ENCODE peak calls at places on chromosomes 2 and 18, in seven cellular contexts. F is GM23338, A is transverse colon, O is Panc1, Y is spleen, D is stomach, Q is suprapubic skin. K is an unnamed sample.

GRCh38 chr2:209960676-209961630 is 41.5 kb upstream of the RPE start:
- DNase-seq in F (peak; percentile 94), A (peak; percentile 32), O (no peak), Y (no peak), D (peak; percentile 61), Q (no peak), K (no peak)

GRCh38 chr2:71528221-71528620 is 74.9 kb downstream of the DYSF start:
- DNase-seq in F (no peak), A (no peak), O (no peak), Y (no peak), D (no peak), Q (no peak), K (peak; percentile 44)

GRCh38 chr2:26614205-26615128 is 26.7 kb downstream of the CIB4 start:
- DNase-seq in F (no peak), A (no peak), O (no peak), Y (peak; percentile 59), D (peak; percentile 11), Q (peak; percentile 59), K (peak; percentile 64)

GRCh38 chr2:11365096-11365856 is 20.8 kb upstream of the ROCK2 start:
- DNase-seq in F (no peak), A (no peak), O (no peak), Y (no peak), D (no peak), Q (no peak), K (no peak)

GRCh38 chr2:55923091-55923977 is at the start of gene EFEMP1:
- DNase-seq in F (peak; percentile 89), A (peak; percentile 19), O (no peak), Y (peak; percentile 73), D (peak; percentile 69), Q (peak; percentile 86), K (peak; percentile 81)

GRCh38 chr2:239399404-239399999 is 1.3 kb downstream of the HDAC4 start:
- DNase-seq in F (no peak), A (peak; percentile 71), O (no peak), Y (peak; percentile 86), D (peak; percentile 37), Q (no peak), K (peak; percentile 78)

GRCh38 chr2:46023165-46023854 is 273.9 kb upstream of the EPAS1 start:
- DNase-seq in F (no peak), A (no peak), O (no peak), Y (no peak), D (no peak), Q (no peak), K (no peak)

GRCh38 chr2:219483451-219484342 is 15.0 kb upstream of the GMPPA start:
- DNase-seq in F (peak; percentile 56), A (no peak), O (no peak), Y (no peak), D (no peak), Q (no peak), K (no peak)

GRCh38 chr2:159090514-159091201 is 122.2 kb downstream of the TANC1 start:
- DNase-seq in F (no peak), A (no peak), O (no peak), Y (no peak), D (no peak), Q (no peak), K (no peak)

GRCh38 chr18:35201502-35201901 is 39.3 kb upstream of the ZNF397 start:
- DNase-seq in F (no peak), A (no peak), O (no peak), Y (no peak), D (no peak), Q (no peak), K (no peak)

GRCh38 chr2:20543579-20543887 is 96.7 kb downstream of the RHOB start:
- DNase-seq in F (no peak), A (no peak), O (no peak), Y (no peak), D (no peak), Q (no peak), K (no peak)

GRCh38 chr18:12946549-12947354 is 1.1 kb upstream of the SEH1L start:
- DNase-seq in F (peak; percentile 76), A (peak; percentile 47), O (no peak), Y (no peak), D (peak; percentile 26), Q (no peak), K (peak; percentile 78)

GRCh38 chr2:219459460-219460311 is 25.0 kb downstream of the SPEG start:
- DNase-seq in F (peak; percentile 88), A (peak; percentile 53), O (peak; percentile 59), Y (no peak), D (peak; percentile 59), Q (no peak), K (peak; percentile 88)

GRCh38 chr18:11906181-11906580 is 1.9 kb downstream of the MPPE1 start:
- DNase-seq in F (no peak), A (no peak), O (no peak), Y (no peak), D (no peak), Q (no peak), K (no peak)

GRCh38 chr18:39870586-39870985 is 2084.4 kb upstream of the PIK3C3 start:
- DNase-seq in F (no peak), A (no peak), O (no peak), Y (no peak), D (no peak), Q (no peak), K (no peak)

GRCh38 chr2:190023860-190024259 is 38.7 kb downstream of the MSTN start:
- DNase-seq in F (peak; percentile 80), A (no peak), O (peak; percentile 30), Y (no peak), D (no peak), Q (no peak), K (no peak)

GRCh38 chr2:100446696-100447095 is 23.6 kb upstream of the NMS start:
- DNase-seq in F (no peak), A (no peak), O (no peak), Y (no peak), D (no peak), Q (no peak), K (no peak)

GRCh38 chr2:42854207-42854818 is 61.9 kb upstream of the HAAO start:
- DNase-seq in F (no peak), A (peak; percentile 27), O (no peak), Y (peak; percentile 59), D (no peak), Q (no peak), K (peak; percentile 87)

GRCh38 chr2:23658466-23658942 is 268.4 kb downstream of the ATAD2B start:
- DNase-seq in F (no peak), A (no peak), O (no peak), Y (no peak), D (no peak), Q (no peak), K (no peak)

GRCh38 chr2:160816916-160817315 is 323.3 kb upstream of the RBMS1 start:
- DNase-seq in F (no peak), A (no peak), O (no peak), Y (no peak), D (no peak), Q (no peak), K (no peak)

GRCh38 chr2:10331702-10332401 is 29.1 kb downstream of the HPCAL1 start:
- DNase-seq in F (no peak), A (peak; percentile 51), O (no peak), Y (peak; percentile 85), D (no peak), Q (no peak), K (no peak)

GRCh38 chr18:21004721-21005120 is 106.9 kb downstream of the ROCK1 start:
- DNase-seq in F (no peak), A (no peak), O (no peak), Y (no peak), D (no peak), Q (no peak), K (no peak)

GRCh38 chr2:41948397-41948763 is 99.4 kb upstream of the PKDCC start:
- DNase-seq in F (peak; percentile 88), A (no peak), O (no peak), Y (no peak), D (no peak), Q (no peak), K (no peak)

GRCh38 chr2:241534701-241535375 is 23.7 kb upstream of the BOK start:
- DNase-seq in F (no peak), A (no peak), O (no peak), Y (peak; percentile 52), D (no peak), Q (no peak), K (no peak)

DNA sequence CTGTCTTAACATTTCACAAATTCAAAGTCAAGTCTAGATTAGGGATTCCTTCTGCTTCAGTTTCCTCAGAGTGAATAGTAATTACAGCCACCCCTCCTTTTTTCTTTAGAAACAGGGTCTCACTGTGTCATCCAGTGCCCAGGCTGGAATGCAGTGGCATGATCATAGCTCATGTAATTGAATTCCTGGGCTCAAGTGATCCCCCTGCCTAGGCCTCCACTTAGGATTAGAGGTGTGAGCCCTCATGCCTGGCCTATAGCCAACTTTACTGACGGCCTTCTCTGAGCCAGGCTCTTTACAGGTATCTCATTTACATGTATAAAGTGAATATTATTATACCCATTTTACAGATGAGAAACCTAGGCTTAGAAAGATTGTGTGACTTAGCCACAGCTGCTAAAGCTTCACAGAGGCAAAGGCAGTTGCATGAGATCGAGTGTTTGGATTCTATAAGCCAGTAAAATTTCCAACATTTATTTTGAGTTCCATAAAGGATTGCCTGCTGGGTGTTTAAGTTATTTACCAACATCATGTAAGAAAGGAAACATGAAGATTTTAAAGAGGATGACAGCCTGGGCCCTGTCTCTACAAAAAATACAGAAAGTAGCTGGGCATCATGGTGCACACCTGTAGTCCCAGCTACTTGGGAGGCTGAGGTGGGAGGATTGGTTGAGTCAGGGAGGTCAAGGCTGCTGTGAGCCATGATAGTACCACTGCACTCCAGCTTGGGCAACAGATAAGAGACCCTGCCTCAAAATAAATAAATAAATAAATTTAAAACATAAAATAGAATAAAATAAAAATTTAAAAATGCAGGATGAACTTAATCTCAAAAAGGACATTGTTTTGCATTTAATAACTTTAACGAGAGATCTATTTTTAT is 1.8 kb downstream of the ENOSF1 start:
- DNase-seq in F (no peak), A (no peak), O (no peak), Y (no peak), D (no peak), Q (no peak), K (no peak)
- H3K4me3 ChIP-seq in F (peak overlapping the region; percentile 98), A (no peak overlapping the region), O (peak overlapping the region; percentile 83), Y (peak overlapping the region; percentile 50), D (peak overlapping the region; percentile 56), Q (peak overlapping the region; percentile 74), K (peak overlapping the region; percentile 47)

GRCh38 chr2:29314816-29315571 is 199.8 kb downstream of the CLIP4 start:
- DNase-seq in F (peak; percentile 15), A (peak; percentile 20), O (no peak), Y (peak; percentile 86), D (peak; percentile 55), Q (no peak), K (no peak)
- TF ChIP-seq POLR2AphosphoS5 in F (no peak), A (no peak), O (no peak), Y (no peak), D (no peak), Q (no peak), K (no peak)

DNA sequence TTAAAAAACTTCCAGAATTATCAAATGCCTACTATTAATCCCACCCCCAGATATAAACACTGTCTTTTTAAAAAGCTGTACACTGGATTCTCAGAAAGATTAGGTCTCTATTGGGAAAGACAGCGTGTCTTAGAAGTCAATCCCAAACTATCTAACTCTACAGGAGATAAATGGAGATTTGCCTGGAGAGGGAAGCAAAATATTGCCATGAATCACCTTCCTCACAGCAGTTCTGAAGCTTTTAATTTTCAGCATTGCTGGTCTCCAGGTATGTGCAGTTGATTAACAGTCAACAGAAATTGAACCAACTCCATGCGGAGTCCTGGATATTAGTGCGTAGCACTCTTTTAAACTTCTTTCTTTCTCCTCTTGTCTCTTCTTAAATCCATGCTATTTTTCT is 122.2 kb downstream of the DSC3 start:
- DNase-seq in F (no peak), A (no peak), O (no peak), Y (no peak), D (no peak), Q (no peak), K (no peak)
- H3K4me3 ChIP-seq in F (no peak overlapping the region), A (no peak overlapping the region), O (no peak overlapping the region), Y (no peak overlapping the region), D (no peak overlapping the region), Q (no peak overlapping the region), K (no peak overlapping the region)

GRCh38 chr2:234633581-234634230 is 136.8 kb upstream of the ARL4C start:
- DNase-seq in F (no peak), A (no peak), O (no peak), Y (no peak), D (no peak), Q (no peak), K (no peak)
- TF ChIP-seq POLR2AphosphoS5 in F (no peak), A (no peak), O (no peak), Y (no peak), D (no peak), Q (no peak), K (no peak)

K was measured in sigmoid colon.